ENCODE peak calls at places on chromosomes 2 and 18, in eight cellular contexts. X is neural progenitor cell; U is breast epithelium; R is left ventricle myocardium inferior; I is aorta; L is hypothalamus; G is AG09319; W is activated CD4-positive, alpha-beta T cell treated with anti-CD3 and anti-CD28 coated beads, Interleukin-2, amount 50 U/mL, for 1 hour. E is an unnamed sample.

GRCh38 chr2:71748227-71748626 is 294.9 kb downstream of the DYSF start:
- DNase-seq in X (no peak), U (no peak), R (peak), I (peak), L (no peak), G (no peak), W (no peak), E (no peak)

GRCh38 chr18:76398899-76399612 is 96.0 kb downstream of the ZNF516 start:
- DNase-seq in X (peak), U (peak), R (peak), I (peak), L (peak), G (peak), W (peak), E (peak)

GRCh38 chr2:170929686-170930050 is 615 bp downstream of the GORASP2 start:
- DNase-seq in X (peak), U (peak), R (no peak), I (peak), L (no peak), G (no peak), W (peak), E (peak)

GRCh38 chr2:29066271-29066860 is 8.0 kb downstream of the PCARE start:
- DNase-seq in X (no peak), U (peak), R (no peak), I (no peak), L (no peak), G (peak), W (no peak), E (no peak)

GRCh38 chr2:71782323-71782722 is 329.0 kb downstream of the DYSF start:
- DNase-seq in X (no peak), U (no peak), R (no peak), I (no peak), L (no peak), G (no peak), W (no peak), E (no peak)

GRCh38 chr18:45373286-45373880 is 241.9 kb upstream of the SLC14A2 start:
- DNase-seq in X (no peak), U (no peak), R (no peak), I (no peak), L (no peak), G (no peak), W (no peak), E (no peak)

GRCh38 chr18:68714356-68714706 is 577 bp downstream of the TMX3 start:
- DNase-seq in X (peak), U (no peak), R (no peak), I (no peak), L (peak), G (no peak), W (peak), E (peak)

GRCh38 chr18:67342159-67342558 is 174.4 kb downstream of the DSEL start:
- DNase-seq in X (no peak), U (no peak), R (no peak), I (no peak), L (no peak), G (no peak), W (no peak), E (no peak)